ENCODE peak calls at places on chromosomes 5 and 9, in seven cellular contexts. N is astrocyte, S is psoas muscle, I is PC-9, K is fibroblast of lung, Y is heart left ventricle, W is BE2C. O is an unnamed sample. For H3K4me1, the result is how much of the 10 kb centered on the place peaks cover.

GRCh38 chr9:132820545-132820944 is 57.5 kb downstream of the AK8 start:
- DNase-seq in N (no peak), S (no peak), I (no peak), K (no peak), Y (no peak), W (no peak), O (no peak)

GRCh38 chr9:122217640-122218039 is 11.1 kb downstream of the LHX6 start:
- DNase-seq in N (no peak), S (no peak), I (no peak), K (no peak), Y (no peak), W (no peak), O (no peak)

GRCh38 chr5:55523293-55523692 is 11.5 kb downstream of the PLPP1 start:
- DNase-seq in N (no peak), S (no peak), I (no peak), K (no peak), Y (no peak), W (no peak), O (no peak)

GRCh38 chr5:177982072-177982727 is 13.8 kb downstream of the PROP1 start:
- DNase-seq in N (no peak), S (no peak), I (peak), K (no peak), Y (no peak), W (no peak), O (no peak)

GRCh38 chr9:14173730-14174129 is 140.2 kb downstream of the NFIB start:
- DNase-seq in N (no peak), S (no peak), I (no peak), K (no peak), Y (peak), W (peak), O (no peak)

GRCh38 chr5:37197340-37198050 is 51.7 kb downstream of the CPLANE1 start:
- DNase-seq in N (no peak), S (no peak), I (no peak), K (no peak), Y (no peak), W (no peak), O (no peak)

GRCh38 chr5:159503236-159503635 is 172.9 kb upstream of the IL12B start:
- DNase-seq in N (peak), S (no peak), I (no peak), K (peak), Y (no peak), W (no peak), O (no peak)

GRCh38 chr9:114372971-114373591 is 14.7 kb downstream of the AKNA start:
- DNase-seq in N (no peak), S (peak), I (no peak), K (no peak), Y (peak), W (no peak), O (peak)

GRCh38 chr9:131525643-131526565 is 5.2 kb downstream of the UCK1 start:
- DNase-seq in N (no peak), S (no peak), I (no peak), K (no peak), Y (no peak), W (no peak), O (no peak)

GRCh38 chr9:5869315-5870019 is 21.2 kb upstream of the MLANA start:
- DNase-seq in N (no peak), S (no peak), I (peak), K (no peak), Y (no peak), W (peak), O (no peak)

GRCh38 chr9:131270171-131271015 is 5.9 kb downstream of the FAM78A start:
- DNase-seq in N (no peak), S (peak), I (no peak), K (no peak), Y (peak), W (no peak), O (peak)

GRCh38 chr5:135396459-135397055 is 2.5 kb downstream of the MACROH2A1 start:
- DNase-seq in N (no peak), S (no peak), I (no peak), K (no peak), Y (no peak), W (no peak), O (no peak)

GRCh38 chr5:43643750-43644149 is 40.8 kb downstream of the NNT start:
- DNase-seq in N (no peak), S (no peak), I (no peak), K (no peak), Y (no peak), W (no peak), O (no peak)

GRCh38 chr5:160940725-160941124 is 88.7 kb upstream of the ATP10B start:
- DNase-seq in N (no peak), S (no peak), I (no peak), K (no peak), Y (no peak), W (no peak), O (no peak)

GRCh38 chr9:91246842-91247241 is 114.9 kb downstream of the AUH start:
- DNase-seq in N (no peak), S (peak), I (no peak), K (peak), Y (no peak), W (no peak), O (no peak)

GRCh38 chr9:93107825-93108161 is 11.8 kb downstream of the CARD19 start:
- DNase-seq in N (no peak), S (no peak), I (no peak), K (no peak), Y (peak), W (no peak), O (no peak)

GRCh38 chr9:95822583-95823431 is 52.7 kb upstream of the ERCC6L2 start:
- DNase-seq in N (peak), S (no peak), I (peak), K (peak), Y (no peak), W (no peak), O (no peak)

GRCh38 chr9:77018058-77019009 is 1.1 kb upstream of the FOXB2 start:
- DNase-seq in N (no peak), S (no peak), I (no peak), K (no peak), Y (no peak), W (no peak), O (no peak)

GRCh38 chr9:116099821-116100220 is 53.8 kb upstream of the PAPPA start:
- DNase-seq in N (peak), S (no peak), I (no peak), K (peak), Y (no peak), W (no peak), O (no peak)

GRCh38 chr5:76874088-76874581 is 24.3 kb downstream of the S100Z start:
- DNase-seq in N (peak), S (no peak), I (no peak), K (peak), Y (no peak), W (no peak), O (no peak)

GRCh38 chr5:38316544-38317224 is 58.3 kb downstream of the EGFLAM start:
- DNase-seq in N (no peak), S (peak), I (no peak), K (no peak), Y (peak), W (peak), O (peak)

GRCh38 chr9:135887585-135888050 is 19.7 kb downstream of the CAMSAP1 start:
- DNase-seq in N (no peak), S (no peak), I (no peak), K (no peak), Y (peak), W (no peak), O (no peak)

GRCh38 chr9:35680331-35681105 is 6.8 kb downstream of the CA9 start:
- DNase-seq in N (peak), S (no peak), I (no peak), K (peak), Y (no peak), W (no peak), O (no peak)

GRCh38 chr5:74063346-74063745 is 437.4 kb downstream of the ARHGEF28 start:
- DNase-seq in N (peak), S (no peak), I (no peak), K (peak), Y (no peak), W (no peak), O (no peak)

GRCh38 chr5:132044207-132044606 is 16.2 kb upstream of the IL3 start:
- DNase-seq in N (no peak), S (peak), I (no peak), K (no peak), Y (no peak), W (no peak), O (no peak)

GRCh38 chr5:80127037-80127642 is 92.0 kb downstream of the THBS4 start:
- DNase-seq in N (peak), S (no peak), I (no peak), K (peak), Y (no peak), W (no peak), O (no peak)

GRCh38 chr5:39638803-39639202 is 214.0 kb upstream of the DAB2 start:
- DNase-seq in N (no peak), S (no peak), I (no peak), K (no peak), Y (no peak), W (no peak), O (no peak)

GRCh38 chr5:116572375-116573278 is 2.0 kb downstream of the SEMA6A start:
- DNase-seq in N (no peak), S (peak), I (no peak), K (peak), Y (peak), W (peak), O (peak)

GRCh38 chr5:71830626-71831539 is 111.8 kb downstream of the CARTPT start:
- DNase-seq in N (peak), S (peak), I (peak), K (peak), Y (peak), W (peak), O (peak)

GRCh38 chr5:38110130-38110529 is 148.2 kb upstream of the EGFLAM start:
- DNase-seq in N (no peak), S (no peak), I (no peak), K (no peak), Y (no peak), W (no peak), O (no peak)

DNA sequence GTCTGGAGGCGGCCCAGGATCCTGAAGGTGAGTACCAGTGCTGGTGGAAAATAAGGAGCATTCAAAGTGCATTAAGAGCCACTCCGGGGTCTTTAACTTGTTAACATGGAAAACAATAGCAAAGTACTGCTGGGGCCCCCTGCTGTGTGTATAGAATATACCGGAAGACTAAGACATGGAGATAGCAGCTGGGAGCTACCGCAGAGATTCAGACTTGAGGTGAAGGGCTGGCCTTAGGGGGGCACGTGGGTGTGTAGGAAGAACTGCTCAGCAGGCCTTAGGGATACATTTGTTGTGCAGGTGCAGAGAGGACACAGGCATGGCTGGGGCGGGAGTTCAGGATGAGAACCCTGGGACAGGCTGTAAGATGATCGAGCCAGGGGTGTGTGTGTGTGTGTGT is 1.2 kb upstream of the DMRT1 start:
- DNase-seq in N (no peak), S (no peak), I (no peak), K (no peak), Y (no peak), W (no peak), O (no peak)
- TF ChIP-seq CTCF in N (no peak), S (no peak), I (no peak), K (no peak), Y (no peak), W (no peak), O (no peak)

DNA sequence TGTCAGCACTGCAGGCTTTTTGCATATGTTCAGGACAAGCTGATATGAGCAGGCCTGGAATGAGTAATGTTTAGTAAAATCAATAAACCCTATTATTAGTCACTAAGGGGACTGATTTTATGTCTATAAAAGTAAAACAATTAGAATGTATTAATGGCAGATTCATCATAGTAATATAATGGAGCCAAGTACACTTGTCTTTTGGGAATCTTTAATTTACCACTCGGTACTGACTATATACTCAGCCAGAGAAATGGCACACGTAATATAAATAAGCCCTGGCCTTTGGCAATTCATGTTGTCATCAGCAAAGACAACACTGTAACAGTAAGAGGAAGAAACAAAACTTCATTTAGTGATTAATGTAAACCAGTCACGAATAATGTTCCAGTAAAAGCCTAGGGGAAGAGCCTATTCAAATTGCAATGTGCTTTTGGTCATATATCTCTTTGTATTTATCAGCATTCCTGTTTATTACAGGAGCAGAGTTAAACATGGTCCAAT is 111.6 kb downstream of the ZNF608 start:
- DNase-seq in N (peak), S (no peak), I (no peak), K (peak), Y (no peak), W (no peak), O (no peak)
- H3K4me1 ChIP-seq in N (under half), S (under half), I (under half), K (under half), Y (under half), W (under half), O (under half)

GRCh38 chr5:173530547-173530946 is 85.9 kb downstream of the BOD1 start:
- DNase-seq in N (no peak), S (no peak), I (no peak), K (no peak), Y (no peak), W (peak), O (no peak)
- TF ChIP-seq CTCF in N (no peak), S (no peak), I (no peak), K (no peak), Y (no peak), W (peak), O (no peak)

GRCh38 chr9:34663296-34663590 is 786 bp upstream of the CCL27 start:
- DNase-seq in N (no peak), S (no peak), I (no peak), K (no peak), Y (no peak), W (no peak), O (no peak)

GRCh38 chr9:34665109-34665380 is 2.6 kb upstream of the CCL27 start:
- DNase-seq in N (no peak), S (no peak), I (no peak), K (no peak), Y (no peak), W (no peak), O (no peak)

GRCh38 chr9:34664281-34665108 is 2.0 kb upstream of the CCL27 start:
- DNase-seq in N (peak), S (peak), I (peak), K (peak), Y (peak), W (peak), O (peak)

GRCh38 chr9:34665381-34666250 is 3.2 kb upstream of the CCL27 start:
- DNase-seq in N (peak), S (peak), I (peak), K (peak), Y (peak), W (peak), O (peak)

GRCh38 chr9:34662544-34663295 is at the start of gene CCL27:
- DNase-seq in N (no peak), S (no peak), I (no peak), K (no peak), Y (no peak), W (no peak), O (no peak)
- H3K4me1 ChIP-seq in N (under half), S (under half), I (under half), K (under half), Y (under half), W (under half), O (under half)

O was measured in left ventricle myocardium inferior.